ENCODE peak calls at places on chromosomes 7 and 10, in seven cellular contexts. I is fibroblast of lung, L is hepatocyte, R is mammary epithelial cell, V is GM23338, G is MM.1S, F is PC-9. B is an unnamed sample.

GRCh38 chr10:110008518-110009339 is 945 bp downstream of the ADD3 start:
- DNase-seq in I (no peak), L (peak; percentile 34), R (peak; percentile 48), V (peak; percentile 67), G (peak; percentile 80), F (peak; percentile 46), B (no peak)

GRCh38 chr10:10765017-10765416 is 252.7 kb upstream of the CELF2 start:
- DNase-seq in I (no peak), L (no peak), R (no peak), V (no peak), G (no peak), F (no peak), B (no peak)

GRCh38 chr10:71268751-71269150 is 50.3 kb upstream of the SLC29A3 start:
- DNase-seq in I (no peak), L (no peak), R (no peak), V (no peak), G (no peak), F (no peak), B (no peak)

GRCh38 chr7:157219154-157219553 is 80.4 kb downstream of the UBE3C start:
- DNase-seq in I (no peak), L (no peak), R (no peak), V (no peak), G (no peak), F (no peak), B (no peak)

GRCh38 chr10:21161647-21162046 is 264.5 kb upstream of the NEBL start:
- DNase-seq in I (no peak), L (no peak), R (no peak), V (peak; percentile 92), G (no peak), F (no peak), B (no peak)

GRCh38 chr10:11147723-11148122 is 130.1 kb downstream of the CELF2 start:
- DNase-seq in I (no peak), L (no peak), R (no peak), V (peak; percentile 34), G (peak; percentile 28), F (no peak), B (no peak)

GRCh38 chr10:46539596-46540411 is 16.7 kb downstream of the GPRIN2 start:
- DNase-seq in I (peak; percentile 51), L (peak; percentile 81), R (no peak), V (no peak), G (no peak), F (peak; percentile 63), B (no peak)

GRCh38 chr10:86178401-86179142 is 188.0 kb downstream of the GRID1 start:
- DNase-seq in I (no peak), L (peak; percentile 37), R (no peak), V (peak; percentile 87), G (no peak), F (no peak), B (no peak)

GRCh38 chr7:50303894-50304157 is 690 bp upstream of the IKZF1 start:
- DNase-seq in I (no peak), L (peak; percentile 31), R (no peak), V (peak; percentile 51), G (no peak), F (no peak), B (no peak)

GRCh38 chr7:120860151-120860550 is 2.2 kb upstream of the TSPAN12 start:
- DNase-seq in I (no peak), L (no peak), R (no peak), V (no peak), G (no peak), F (no peak), B (no peak)

GRCh38 chr7:150860291-150860977 is 8.1 kb downstream of the AOC1 start:
- DNase-seq in I (no peak), L (no peak), R (no peak), V (no peak), G (no peak), F (no peak), B (no peak)

GRCh38 chr10:99930731-99931550 is 78.8 kb downstream of the DNMBP start:
- DNase-seq in I (no peak), L (peak; percentile 87), R (peak; percentile 89), V (peak; percentile 77), G (no peak), F (peak; percentile 96), B (no peak)

GRCh38 chr7:90213521-90213920 is 2.0 kb downstream of the STEAP2 start:
- DNase-seq in I (no peak), L (no peak), R (no peak), V (no peak), G (no peak), F (no peak), B (no peak)

GRCh38 chr7:41261081-41261480 is 441.8 kb downstream of the INHBA start:
- DNase-seq in I (no peak), L (no peak), R (no peak), V (no peak), G (no peak), F (no peak), B (no peak)

GRCh38 chr7:10662982-10663884 is 310.4 kb upstream of the PHF14 start:
- DNase-seq in I (no peak), L (no peak), R (no peak), V (no peak), G (peak; percentile 68), F (no peak), B (no peak)

GRCh38 chr10:122381680-122382079 is 7.2 kb downstream of the PLEKHA1 start:
- DNase-seq in I (no peak), L (no peak), R (no peak), V (no peak), G (no peak), F (no peak), B (no peak)

GRCh38 chr10:127458171-127458810 is 90.8 kb upstream of the NPS start:
- DNase-seq in I (no peak), L (no peak), R (no peak), V (no peak), G (no peak), F (no peak), B (no peak)

DNA sequence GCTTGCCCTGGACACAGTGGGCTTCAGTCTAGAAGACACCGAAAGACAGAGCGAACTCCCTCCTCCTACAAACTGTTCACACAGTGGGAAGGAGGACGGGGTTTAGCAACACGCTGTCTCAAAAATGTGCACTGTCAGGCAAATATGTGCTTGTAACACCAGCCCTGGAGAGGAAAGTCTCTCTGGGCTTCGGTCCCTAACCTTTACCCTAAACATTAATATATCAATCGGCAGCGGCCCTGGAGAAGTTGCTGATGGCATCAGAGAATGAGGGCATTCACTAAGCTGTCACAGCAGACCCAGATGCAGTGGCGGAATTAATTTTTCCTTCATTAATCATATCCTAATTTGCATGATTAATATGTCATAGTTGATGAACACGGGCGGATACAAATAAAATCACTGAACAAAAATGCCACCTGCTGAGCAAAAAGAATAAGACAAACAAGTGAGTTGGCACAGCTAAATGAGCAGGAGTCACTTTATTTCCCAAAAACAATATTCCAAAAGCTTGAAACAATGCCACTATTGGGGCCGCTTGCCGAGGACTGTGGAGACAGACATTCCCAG is 45.2 kb upstream of the INSIG1 start:
- DNase-seq in I (peak; percentile 77), L (no peak), R (no peak), V (no peak), G (no peak), F (peak; percentile 37), B (no peak)
- TF ChIP-seq EZH2 in I (no peak), L (no peak), R (no peak), V (no peak), G (no peak), F (no peak), B (no peak)

DNA sequence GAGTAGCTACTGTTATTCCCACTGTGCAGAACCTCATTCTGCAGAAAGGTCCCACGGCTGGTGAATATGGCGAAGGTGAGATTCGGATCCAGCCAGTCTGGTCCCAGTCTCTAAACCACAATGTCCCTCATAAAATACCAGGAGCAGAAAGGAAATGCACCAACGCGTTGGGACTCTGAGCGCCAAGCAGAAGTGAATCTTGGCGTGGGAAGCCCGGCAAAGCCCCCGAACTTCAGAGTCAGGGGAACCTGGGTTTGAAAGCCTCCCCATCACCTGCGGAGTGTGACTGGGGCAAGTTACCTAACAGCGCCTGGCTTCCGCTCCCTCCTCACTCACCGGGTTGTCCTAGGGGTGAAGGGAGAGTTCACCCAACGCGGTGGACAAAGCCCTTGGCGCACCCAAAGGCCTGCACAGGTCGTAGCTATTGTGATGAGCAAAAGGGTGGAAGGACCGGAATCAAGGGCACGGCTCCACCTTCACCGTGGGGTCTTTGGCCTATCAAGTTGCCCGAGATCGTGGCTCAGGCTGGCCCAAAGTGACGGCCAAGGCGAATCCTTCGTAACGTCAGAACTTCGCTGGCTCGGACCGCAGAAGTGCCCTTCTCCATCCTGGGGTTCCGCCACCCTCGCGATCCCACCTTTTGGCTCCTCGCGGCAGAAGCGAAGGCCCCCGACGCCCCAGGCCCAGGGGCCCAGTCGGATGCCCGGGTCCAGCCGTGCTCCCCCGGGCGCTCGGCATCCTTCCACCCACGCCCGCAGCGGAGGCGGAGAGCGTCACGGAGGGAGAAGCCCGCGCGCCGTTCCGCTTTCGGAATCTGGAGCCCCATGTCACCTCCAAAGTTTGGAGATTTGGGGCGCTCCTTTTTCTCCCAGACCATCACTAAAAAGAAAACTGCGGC is 811 bp downstream of the RGS10 start:
- DNase-seq in I (no peak), L (no peak), R (no peak), V (peak; percentile 49), G (peak; percentile 29), F (peak; percentile 41), B (no peak)
- TF ChIP-seq EZH2 in I (no peak), L (no peak), R (no peak), V (peak; percentile 58), G (no peak), F (no peak), B (no peak)

GRCh38 chr10:124448696-124449169 is 1.1 kb downstream of the NKX1-2 start:
- DNase-seq in I (no peak), L (no peak), R (no peak), V (peak; percentile 79), G (no peak), F (no peak), B (no peak)
- TF ChIP-seq EZH2 in I (no peak), L (no peak), R (no peak), V (no peak), G (no peak), F (no peak), B (no peak)

GRCh38 chr7:1242129-1242572 is 9.5 kb downstream of the UNCX start:
- DNase-seq in I (no peak), L (no peak), R (no peak), V (peak; percentile 41), G (no peak), F (no peak), B (no peak)

GRCh38 chr7:1241510-1242128 is 8.9 kb downstream of the UNCX start:
- DNase-seq in I (no peak), L (no peak), R (no peak), V (peak; percentile 47), G (no peak), F (no peak), B (no peak)

GRCh38 chr7:1240296-1240820 is 7.7 kb downstream of the UNCX start:
- DNase-seq in I (no peak), L (no peak), R (no peak), V (peak; percentile 55), G (no peak), F (no peak), B (no peak)

GRCh38 chr7:1239455-1240295 is 7.0 kb downstream of the UNCX start:
- DNase-seq in I (no peak), L (no peak), R (no peak), V (peak; percentile 68), G (no peak), F (no peak), B (no peak)

DNA sequence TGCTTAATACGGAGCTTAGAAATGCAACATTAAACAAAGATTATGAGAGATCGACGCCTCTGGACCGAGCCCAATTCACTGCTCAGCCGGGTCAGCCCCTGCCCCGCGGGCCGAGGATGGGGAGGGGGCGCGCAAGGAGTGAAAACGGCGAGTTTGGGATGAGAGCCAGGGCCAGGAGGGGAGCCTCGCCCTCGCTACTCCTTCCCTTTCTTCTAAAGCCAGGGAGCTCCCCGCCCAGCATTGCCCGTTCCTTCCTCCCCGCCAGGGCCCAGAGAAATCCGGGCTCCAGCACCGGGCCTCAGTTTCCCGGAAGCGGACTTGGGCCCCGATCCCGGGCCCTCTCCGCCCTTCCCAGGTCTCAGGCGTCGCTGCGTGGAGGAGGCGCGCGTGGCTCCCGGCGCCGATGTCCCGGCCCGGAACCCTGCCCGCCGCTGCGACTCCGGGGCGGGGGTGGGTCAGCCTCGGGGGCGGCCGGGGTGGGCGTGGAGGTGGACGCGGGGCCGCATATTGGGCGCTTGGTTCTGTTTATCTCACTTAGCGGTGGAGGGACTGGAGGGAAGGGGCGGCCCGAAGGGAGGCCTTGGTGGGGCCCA is 8.3 kb downstream of the UNCX start:
- DNase-seq in I (no peak), L (no peak), R (no peak), V (peak; percentile 79), G (no peak), F (no peak), B (no peak)
- TF ChIP-seq EZH2 in I (peak; percentile 77), L (peak; percentile 2), R (peak; percentile 73), V (peak; percentile 90), G (no peak), F (no peak), B (no peak)